ENCODE peak calls at places on chromosomes 3 and 15, in ten cellular contexts. One of them, this sample, is unnamed.

GRCh38 chr3:95705786-95706418 is 1108.5 kb upstream of the EPHA6 start:
- DNase-seq in GDM1: peak; percentile 58
- DNase-seq in T-cell: no peak
- DNase-seq in globus pallidus: no peak
- DNase-seq in HuH-7: peak; percentile 6
- DNase-seq in ovary: no peak
- DNase-seq in NCI-H1436: no peak
- DNase-seq in COLO829: no peak
- DNase-seq in stimulated activated CD4-positive, alpha-beta T cell treated with anti-CD3 and anti-CD28 coated beads, Interleukin-4, amount 100 ng/mL, for 1 hour: peak; percentile 1
- DNase-seq in epithelial cell of esophagus: no peak
- DNase-seq in this sample: no peak

GRCh38 chr3:101976473-101976872 is 127.2 kb downstream of the NFKBIZ start:
- DNase-seq in GDM1: no peak
- DNase-seq in T-cell: no peak
- DNase-seq in globus pallidus: no peak
- DNase-seq in HuH-7: peak; percentile 16
- DNase-seq in ovary: no peak
- DNase-seq in NCI-H1436: no peak
- DNase-seq in COLO829: peak; percentile 23
- DNase-seq in stimulated activated CD4-positive, alpha-beta T cell treated with anti-CD3 and anti-CD28 coated beads, Interleukin-4, amount 100 ng/mL, for 1 hour: no peak
- DNase-seq in epithelial cell of esophagus: no peak
- DNase-seq in this sample: no peak

GRCh38 chr15:101827257-101827656 is 15.3 kb downstream of the OR4F15 start:
- DNase-seq in GDM1: no peak
- DNase-seq in T-cell: no peak
- DNase-seq in globus pallidus: no peak
- DNase-seq in HuH-7: no peak
- DNase-seq in ovary: no peak
- DNase-seq in NCI-H1436: no peak
- DNase-seq in COLO829: no peak
- DNase-seq in stimulated activated CD4-positive, alpha-beta T cell treated with anti-CD3 and anti-CD28 coated beads, Interleukin-4, amount 100 ng/mL, for 1 hour: no peak
- DNase-seq in epithelial cell of esophagus: no peak
- DNase-seq in this sample: no peak

GRCh38 chr15:39031596-39031995 is 467.0 kb upstream of the RASGRP1 start:
- DNase-seq in GDM1: no peak
- DNase-seq in T-cell: no peak
- DNase-seq in globus pallidus: no peak
- DNase-seq in HuH-7: no peak
- DNase-seq in ovary: no peak
- DNase-seq in NCI-H1436: no peak
- DNase-seq in COLO829: no peak
- DNase-seq in stimulated activated CD4-positive, alpha-beta T cell treated with anti-CD3 and anti-CD28 coated beads, Interleukin-4, amount 100 ng/mL, for 1 hour: no peak
- DNase-seq in epithelial cell of esophagus: no peak
- DNase-seq in this sample: no peak

GRCh38 chr3:89851974-89852621 is 744.7 kb downstream of the EPHA3 start:
- DNase-seq in GDM1: no peak
- DNase-seq in T-cell: no peak
- DNase-seq in globus pallidus: peak; percentile 29
- DNase-seq in HuH-7: peak; percentile 43
- DNase-seq in ovary: no peak
- DNase-seq in NCI-H1436: no peak
- DNase-seq in COLO829: peak; percentile 65
- DNase-seq in stimulated activated CD4-positive, alpha-beta T cell treated with anti-CD3 and anti-CD28 coated beads, Interleukin-4, amount 100 ng/mL, for 1 hour: no peak
- DNase-seq in epithelial cell of esophagus: peak; percentile 43
- DNase-seq in this sample: peak; percentile 3

GRCh38 chr15:63046927-63047760 is 4.6 kb downstream of the TPM1 start:
- DNase-seq in GDM1: no peak
- DNase-seq in T-cell: no peak
- DNase-seq in globus pallidus: no peak
- DNase-seq in HuH-7: no peak
- DNase-seq in ovary: no peak
- DNase-seq in NCI-H1436: no peak
- DNase-seq in COLO829: no peak
- DNase-seq in stimulated activated CD4-positive, alpha-beta T cell treated with anti-CD3 and anti-CD28 coated beads, Interleukin-4, amount 100 ng/mL, for 1 hour: no peak
- DNase-seq in epithelial cell of esophagus: peak; percentile 43
- DNase-seq in this sample: no peak

GRCh38 chr3:173009410-173009809 is 131.6 kb downstream of the SPATA16 start:
- DNase-seq in GDM1: no peak
- DNase-seq in T-cell: no peak
- DNase-seq in globus pallidus: no peak
- DNase-seq in HuH-7: no peak
- DNase-seq in ovary: no peak
- DNase-seq in NCI-H1436: no peak
- DNase-seq in COLO829: no peak
- DNase-seq in stimulated activated CD4-positive, alpha-beta T cell treated with anti-CD3 and anti-CD28 coated beads, Interleukin-4, amount 100 ng/mL, for 1 hour: no peak
- DNase-seq in epithelial cell of esophagus: no peak
- DNase-seq in this sample: no peak

GRCh38 chr3:42501681-42502428 is 588 bp upstream of the VIPR1 start:
- DNase-seq in GDM1: peak; percentile 46
- DNase-seq in T-cell: peak; percentile 32
- DNase-seq in globus pallidus: peak; percentile 58
- DNase-seq in HuH-7: peak; percentile 77
- DNase-seq in ovary: no peak
- DNase-seq in NCI-H1436: no peak
- DNase-seq in COLO829: no peak
- DNase-seq in stimulated activated CD4-positive, alpha-beta T cell treated with anti-CD3 and anti-CD28 coated beads, Interleukin-4, amount 100 ng/mL, for 1 hour: peak; percentile 71
- DNase-seq in epithelial cell of esophagus: peak; percentile 75
- DNase-seq in this sample: peak; percentile 48

GRCh38 chr3:42685363-42685881 is at the start of gene KLHL40:
- DNase-seq in GDM1: no peak
- DNase-seq in T-cell: no peak
- DNase-seq in globus pallidus: no peak
- DNase-seq in HuH-7: no peak
- DNase-seq in ovary: peak; percentile 6
- DNase-seq in NCI-H1436: no peak
- DNase-seq in COLO829: no peak
- DNase-seq in stimulated activated CD4-positive, alpha-beta T cell treated with anti-CD3 and anti-CD28 coated beads, Interleukin-4, amount 100 ng/mL, for 1 hour: no peak
- DNase-seq in epithelial cell of esophagus: peak; percentile 9
- DNase-seq in this sample: no peak

GRCh38 chr3:72665701-72666443 is 182.4 kb downstream of the SHQ1 start:
- DNase-seq in GDM1: no peak
- DNase-seq in T-cell: peak; percentile 27
- DNase-seq in globus pallidus: no peak
- DNase-seq in HuH-7: peak; percentile 30
- DNase-seq in ovary: no peak
- DNase-seq in NCI-H1436: no peak
- DNase-seq in COLO829: peak; percentile 50
- DNase-seq in stimulated activated CD4-positive, alpha-beta T cell treated with anti-CD3 and anti-CD28 coated beads, Interleukin-4, amount 100 ng/mL, for 1 hour: peak; percentile 55
- DNase-seq in epithelial cell of esophagus: peak; percentile 46
- DNase-seq in this sample: peak; percentile 4